ENCODE peak calls at places on chromosomes 5 and 9, in four cellular contexts. S is HEK293T, B is K562, D is GM12878. G is an unnamed sample.

GRCh38 chr5:144162686-144163085 is 7.8 kb downstream of the YIPF5 start:
- DNase-seq in S (no peak), B (no peak), D (no peak), G (no peak)

GRCh38 chr5:146027746-146028145 is 77.6 kb downstream of the PLAC8L1 start:
- DNase-seq in B (no peak), D (no peak), S (no peak), G (no peak)

GRCh38 chr5:60455589-60455988 is 244.4 kb downstream of the DEPDC1B start:
- DNase-seq in S (no peak), D (no peak), B (no peak), G (peak)

GRCh38 chr5:82100303-82101077 is 128.7 kb downstream of the ATG10 start:
- DNase-seq in B (no peak), D (peak), S (no peak), G (no peak)

GRCh38 chr9:123437201-123437600 is 81.2 kb downstream of the CRB2 start:
- DNase-seq in S (no peak), B (no peak), D (no peak), G (no peak)

GRCh38 chr9:9229269-9229668 is 1383.5 kb downstream of the PTPRD start:
- DNase-seq in S (no peak), D (no peak), B (no peak), G (no peak)

GRCh38 chr9:15390200-15390599 is 32.5 kb upstream of the SNAPC3 start:
- DNase-seq in B (no peak), D (no peak), S (no peak), G (no peak)

GRCh38 chr9:16505159-16505558 is 365.3 kb downstream of the BNC2 start:
- DNase-seq in S (no peak), B (no peak), D (no peak), G (no peak)

GRCh38 chr5:8176101-8176693 is 307.2 kb downstream of the MTRR start:
- DNase-seq in B (no peak), D (no peak), S (no peak), G (no peak)

GRCh38 chr5:140015706-140016105 is 27.4 kb downstream of the NRG2 start:
- DNase-seq in S (no peak), D (no peak), B (no peak), G (no peak)

GRCh38 chr9:978117-978830 is 1.8 kb downstream of the DMRT3 start:
- DNase-seq in D (no peak), B (no peak), S (no peak), G (no peak)

GRCh38 chr5:180367300-180367699 is 14.2 kb upstream of the GFPT2 start:
- DNase-seq in S (no peak), D (no peak), B (no peak), G (no peak)

GRCh38 chr9:93245437-93245970 is 61.6 kb downstream of the WNK2 start:
- DNase-seq in D (no peak), B (no peak), S (no peak), G (peak)

GRCh38 chr9:8856686-8857329 is 1057.2 kb upstream of the DMAC1 start:
- DNase-seq in D (no peak), B (no peak), S (peak), G (no peak)

GRCh38 chr5:146539973-146540372 is 24.0 kb upstream of the GPR151 start:
- DNase-seq in D (no peak), B (no peak), S (no peak), G (no peak)

GRCh38 chr5:32810812-32811211 is 99.7 kb downstream of the NPR3 start:
- DNase-seq in B (no peak), S (no peak), D (no peak), G (no peak)

GRCh38 chr5:72604111-72604792 is 97.0 kb upstream of the ZNF366 start:
- DNase-seq in D (no peak), B (no peak), S (no peak), G (no peak)

GRCh38 chr5:175466700-175467318 is 11.6 kb upstream of the SFXN1 start:
- DNase-seq in D (no peak), S (no peak), B (no peak), G (no peak)

GRCh38 chr9:137415451-137415850 is 7.5 kb downstream of the EXD3 start:
- DNase-seq in B (no peak), S (no peak), D (no peak), G (no peak)

GRCh38 chr9:72597606-72598005 is 76.2 kb downstream of the TMC1 start:
- DNase-seq in S (no peak), D (no peak), B (no peak), G (no peak)

GRCh38 chr5:13580058-13580457 is 364.4 kb downstream of the DNAH5 start:
- DNase-seq in S (no peak), D (no peak), B (no peak), G (no peak)

GRCh38 chr9:105132576-105132975 is 111.9 kb upstream of the SLC44A1 start:
- DNase-seq in S (no peak), B (no peak), D (no peak), G (peak)

GRCh38 chr5:81506900-81507588 is 113.1 kb upstream of the ACOT12 start:
- DNase-seq in D (peak), B (peak), S (peak), G (peak)

GRCh38 chr9:80049096-80049495 is 477.3 kb downstream of the TLE4 start:
- DNase-seq in B (no peak), S (no peak), D (no peak), G (no peak)

GRCh38 chr9:115104908-115105307 is 13.0 kb downstream of the TNC start:
- DNase-seq in S (no peak), D (no peak), B (no peak), G (no peak)

GRCh38 chr5:16920109-16920816 is 15.8 kb downstream of the MYO10 start:
- DNase-seq in B (no peak), D (no peak), S (no peak), G (no peak)

GRCh38 chr5:177967221-177967887 is 28.7 kb downstream of the PROP1 start:
- DNase-seq in D (no peak), S (no peak), B (no peak), G (no peak)

GRCh38 chr5:93579561-93580386 is 1.2 kb downstream of the NR2F1-AS1 start:
- DNase-seq in B (no peak), D (no peak), S (no peak), G (no peak)
- TF ChIP-seq TARDBP in B (no peak), D (no peak), S (no peak), G (peak)

GRCh38 chr5:167949435-167949834 is 342.0 kb upstream of the WWC1 start:
- DNase-seq in D (no peak), B (no peak), S (no peak), G (no peak)

GRCh38 chr5:167950126-167950721 is 341.2 kb upstream of the WWC1 start:
- DNase-seq in B (peak), D (no peak), S (no peak), G (no peak)

GRCh38 chr5:167951121-167951520 is 340.3 kb upstream of the WWC1 start:
- DNase-seq in B (no peak), S (no peak), D (no peak), G (no peak)

GRCh38 chr5:167952278-167952990 is 339.0 kb upstream of the WWC1 start:
- DNase-seq in B (no peak), S (no peak), D (no peak), G (no peak)

GRCh38 chr5:167953151-167953788 is 338.2 kb upstream of the WWC1 start:
- DNase-seq in S (no peak), B (no peak), D (no peak), G (no peak)
- TF ChIP-seq TARDBP in S (no peak), B (no peak), D (no peak), G (no peak)

DNA sequence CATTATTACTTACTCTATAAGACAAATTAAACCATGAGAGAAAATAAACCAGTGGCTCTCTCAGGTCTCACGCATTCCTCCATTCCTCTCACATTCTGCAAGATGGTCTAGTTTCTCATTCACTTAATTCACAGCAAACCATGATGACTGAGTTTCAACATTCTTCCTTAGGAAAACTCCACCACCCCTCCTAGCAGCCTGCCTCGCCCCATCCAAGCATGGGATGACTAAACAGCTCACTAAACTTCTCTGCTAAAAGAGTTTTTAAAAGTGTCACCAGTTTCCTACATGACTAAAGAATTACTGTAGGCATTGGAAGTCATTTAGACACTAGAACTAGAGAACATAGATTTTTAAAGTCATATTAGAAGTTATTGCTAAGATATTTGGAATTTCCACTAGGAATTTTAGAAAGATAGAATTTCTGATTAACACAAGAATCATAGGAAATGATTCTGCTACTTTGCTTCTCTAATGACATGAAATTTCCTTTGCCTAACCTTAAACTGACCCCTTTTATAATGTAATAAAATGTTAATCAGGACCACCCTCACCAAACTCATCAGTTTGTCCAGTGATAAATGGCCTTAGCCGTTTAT is 5.5 kb upstream of the ESM1 start:
- DNase-seq in D (no peak), B (no peak), S (no peak), G (no peak)
- TF ChIP-seq TARDBP in D (no peak), B (no peak), S (no peak), G (no peak)

DNA sequence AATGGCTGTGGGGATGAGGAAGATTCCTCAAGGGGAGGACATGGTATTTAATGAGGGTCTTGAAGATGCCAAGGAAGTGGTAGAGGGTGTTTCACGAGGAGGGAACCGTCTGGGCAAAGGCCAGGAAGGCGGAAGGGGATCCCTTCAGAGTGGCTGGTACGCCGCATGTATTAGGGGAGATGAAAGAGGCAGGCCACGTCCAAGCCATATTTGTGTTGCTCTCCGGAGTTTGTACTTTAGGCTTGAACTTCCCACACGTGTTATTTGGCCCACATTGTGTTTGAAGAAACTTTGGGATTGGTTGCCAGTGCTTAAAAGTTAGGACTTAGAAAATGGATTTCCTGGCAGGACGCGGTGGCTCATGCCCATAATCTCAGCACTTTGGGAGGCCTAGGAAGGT is 1.2 kb downstream of the FXN start:
- DNase-seq in B (no peak), S (no peak), D (no peak), G (peak)
- TF ChIP-seq TARDBP in B (no peak), S (no peak), D (no peak), G (peak)

GRCh38 chr9:7756088-7756487 is 43.5 kb downstream of the DMAC1 start:
- DNase-seq in S (no peak), B (no peak), D (peak), G (no peak)
- TF ChIP-seq TARDBP in S (no peak), B (no peak), D (no peak), G (no peak)

GRCh38 chr5:115264786-115265185 is 2.1 kb upstream of the PGGT1B start:
- DNase-seq in S (no peak), B (no peak), D (no peak), G (no peak)
- TF ChIP-seq TARDBP in S (no peak), B (no peak), D (no peak), G (no peak)

G was measured in HepG2.